ENCODE peak calls at places on chromosomes 11 and 22, in six cellular contexts. H, D, Y, T, R and P are unnamed samples.

GRCh38 chr11:96388891-96389603 is 665 bp downstream of the CCDC82 start:
- DNase-seq in H (no peak), D (peak), Y (no peak), T (no peak), R (peak), P (peak)

GRCh38 chr11:76148207-76148606 is 58.1 kb downstream of the WNT11 start:
- DNase-seq in H (no peak), D (no peak), Y (no peak), T (no peak), R (no peak), P (no peak)

GRCh38 chr22:23183107-23183698 is 2.9 kb downstream of the BCR start:
- DNase-seq in H (peak), D (peak), Y (peak), T (no peak), R (peak), P (peak)

GRCh38 chr11:15532432-15532831 is 417.7 kb downstream of the INSC start:
- DNase-seq in H (no peak), D (no peak), Y (no peak), T (no peak), R (no peak), P (no peak)

GRCh38 chr11:125992893-125993292 is 47.0 kb downstream of the VSIG10L2 start:
- DNase-seq in H (no peak), D (no peak), Y (no peak), T (no peak), R (no peak), P (no peak)

GRCh38 chr11:15875934-15876333 is 480.4 kb downstream of the SOX6 start:
- DNase-seq in H (no peak), D (no peak), Y (no peak), T (no peak), R (no peak), P (no peak)

GRCh38 chr11:126132319-126132718 is 69.7 kb upstream of the CDON start:
- DNase-seq in H (no peak), D (no peak), Y (peak), T (no peak), R (no peak), P (peak)

GRCh38 chr11:132851247-132851646 is 681.1 kb downstream of the OPCML start:
- DNase-seq in H (no peak), D (no peak), Y (no peak), T (no peak), R (no peak), P (no peak)

GRCh38 chr11:72216638-72217037 is at the start of gene FOLR2:
- DNase-seq in H (no peak), D (no peak), Y (no peak), T (no peak), R (no peak), P (no peak)

GRCh38 chr22:29733362-29734322 is 13.8 kb downstream of the CABP7 start:
- DNase-seq in H (no peak), D (peak), Y (no peak), T (no peak), R (no peak), P (peak)

GRCh38 chr11:60767388-60767811 is 10.7 kb downstream of the MS4A15 start:
- DNase-seq in H (no peak), D (no peak), Y (no peak), T (no peak), R (no peak), P (peak)

GRCh38 chr22:23786752-23787599 is at the start of gene SMARCB1:
- DNase-seq in H (peak), D (peak), Y (peak), T (peak), R (peak), P (peak)

GRCh38 chr11:117466966-117467365 is 139.3 kb downstream of the CEP164 start:
- DNase-seq in H (no peak), D (no peak), Y (no peak), T (no peak), R (no peak), P (no peak)

GRCh38 chr11:16806791-16807190 is 68.3 kb downstream of the C11orf58 start:
- DNase-seq in H (peak), D (no peak), Y (peak), T (no peak), R (no peak), P (no peak)

GRCh38 chr11:2445948-2446551 is 1.2 kb downstream of the KCNQ1 start:
- DNase-seq in H (no peak), D (no peak), Y (no peak), T (no peak), R (no peak), P (peak)

GRCh38 chr11:134436781-134437180 is 24.7 kb upstream of the B3GAT1 start:
- DNase-seq in H (no peak), D (no peak), Y (no peak), T (no peak), R (no peak), P (no peak)

GRCh38 chr22:26589845-26590524 is at the start of gene TPST2:
- DNase-seq in H (peak), D (peak), Y (peak), T (peak), R (peak), P (peak)

GRCh38 chr11:65425971-65426838 is 3.6 kb downstream of the NEAT1 start:
- DNase-seq in H (no peak), D (no peak), Y (peak), T (peak), R (peak), P (peak)

GRCh38 chr11:102138677-102139076 is 28.4 kb downstream of the YAP1 start:
- DNase-seq in H (no peak), D (peak), Y (peak), T (no peak), R (peak), P (no peak)